ENCODE peak calls at places on chromosome 1, in nine cellular contexts. One of them, this sample, is unnamed.

GRCh38 chr1:95701450-95702173 is 467.6 kb downstream of the RWDD3 start:
- DNase-seq in uterus: no peak
- DNase-seq in adrenal gland: no peak
- DNase-seq in esophagus muscularis mucosa: no peak
- DNase-seq in IMR-90: no peak
- DNase-seq in transverse colon: no peak
- DNase-seq in HepG2: no peak
- DNase-seq in right lobe of liver: no peak
- DNase-seq in testis: no peak
- DNase-seq in this sample: no peak

GRCh38 chr1:72357411-72357810 is 75.1 kb upstream of the NEGR1 start:
- DNase-seq in uterus: no peak
- DNase-seq in adrenal gland: no peak
- DNase-seq in esophagus muscularis mucosa: no peak
- DNase-seq in IMR-90: peak; percentile 53
- DNase-seq in transverse colon: no peak
- DNase-seq in HepG2: no peak
- DNase-seq in right lobe of liver: no peak
- DNase-seq in testis: no peak
- DNase-seq in this sample: no peak

GRCh38 chr1:205480349-205481278 is 23.9 kb upstream of the CDK18 start:
- DNase-seq in uterus: no peak
- DNase-seq in adrenal gland: no peak
- DNase-seq in esophagus muscularis mucosa: no peak
- DNase-seq in IMR-90: no peak
- DNase-seq in transverse colon: no peak
- DNase-seq in HepG2: no peak
- DNase-seq in right lobe of liver: no peak
- DNase-seq in testis: no peak
- DNase-seq in this sample: no peak

GRCh38 chr1:191675991-191676783 is 482.1 kb upstream of the RGS18 start:
- DNase-seq in uterus: no peak
- DNase-seq in adrenal gland: no peak
- DNase-seq in esophagus muscularis mucosa: no peak
- DNase-seq in IMR-90: no peak
- DNase-seq in transverse colon: no peak
- DNase-seq in HepG2: no peak
- DNase-seq in right lobe of liver: no peak
- DNase-seq in testis: no peak
- DNase-seq in this sample: no peak

GRCh38 chr1:63901094-63901493 is 127.3 kb downstream of the ROR1 start:
- DNase-seq in uterus: no peak
- DNase-seq in adrenal gland: no peak
- DNase-seq in esophagus muscularis mucosa: no peak
- DNase-seq in IMR-90: no peak
- DNase-seq in transverse colon: no peak
- DNase-seq in HepG2: no peak
- DNase-seq in right lobe of liver: no peak
- DNase-seq in testis: no peak
- DNase-seq in this sample: no peak

GRCh38 chr1:42135426-42135825 is 17.8 kb upstream of the GUCA2B start:
- DNase-seq in uterus: no peak
- DNase-seq in adrenal gland: no peak
- DNase-seq in esophagus muscularis mucosa: no peak
- DNase-seq in IMR-90: no peak
- DNase-seq in transverse colon: no peak
- DNase-seq in HepG2: no peak
- DNase-seq in right lobe of liver: no peak
- DNase-seq in testis: no peak
- DNase-seq in this sample: no peak

GRCh38 chr1:205983925-205984725 is 19.1 kb downstream of the RAB7B start:
- DNase-seq in uterus: peak; percentile 52
- DNase-seq in adrenal gland: peak; percentile 95
- DNase-seq in esophagus muscularis mucosa: no peak
- DNase-seq in IMR-90: peak; percentile 55
- DNase-seq in transverse colon: peak; percentile 46
- DNase-seq in HepG2: peak; percentile 80
- DNase-seq in right lobe of liver: peak; percentile 65
- DNase-seq in testis: peak; percentile 80
- DNase-seq in this sample: peak; percentile 42

GRCh38 chr1:117289316-117289715 is 77.9 kb upstream of the MAN1A2 start:
- DNase-seq in uterus: no peak
- DNase-seq in adrenal gland: no peak
- DNase-seq in esophagus muscularis mucosa: no peak
- DNase-seq in IMR-90: no peak
- DNase-seq in transverse colon: no peak
- DNase-seq in HepG2: no peak
- DNase-seq in right lobe of liver: no peak
- DNase-seq in testis: no peak
- DNase-seq in this sample: no peak

GRCh38 chr1:230350208-230350921 is 75.8 kb downstream of the PGBD5 start:
- DNase-seq in uterus: no peak
- DNase-seq in adrenal gland: peak; percentile 82
- DNase-seq in esophagus muscularis mucosa: no peak
- DNase-seq in IMR-90: peak; percentile 6
- DNase-seq in transverse colon: no peak
- DNase-seq in HepG2: no peak
- DNase-seq in right lobe of liver: peak; percentile 57
- DNase-seq in testis: no peak
- DNase-seq in this sample: no peak

GRCh38 chr1:213984387-213985180 is 3.2 kb upstream of the PROX1 start:
- DNase-seq in uterus: no peak
- DNase-seq in adrenal gland: no peak
- DNase-seq in esophagus muscularis mucosa: no peak
- DNase-seq in IMR-90: no peak
- DNase-seq in transverse colon: no peak
- DNase-seq in HepG2: no peak
- DNase-seq in right lobe of liver: peak; percentile 65
- DNase-seq in testis: no peak
- DNase-seq in this sample: no peak

GRCh38 chr1:32538887-32539583 is at the start of gene ZBTB8A:
- DNase-seq in uterus: peak; percentile 43
- DNase-seq in adrenal gland: peak; percentile 67
- DNase-seq in esophagus muscularis mucosa: no peak
- DNase-seq in IMR-90: peak; percentile 52
- DNase-seq in transverse colon: peak; percentile 64
- DNase-seq in HepG2: peak; percentile 30
- DNase-seq in right lobe of liver: peak; percentile 61
- DNase-seq in testis: peak; percentile 77
- DNase-seq in this sample: peak; percentile 45

GRCh38 chr1:20279507-20279906 is 11.2 kb upstream of the VWA5B1 start:
- DNase-seq in uterus: no peak
- DNase-seq in adrenal gland: no peak
- DNase-seq in esophagus muscularis mucosa: no peak
- DNase-seq in IMR-90: peak; percentile 60
- DNase-seq in transverse colon: peak; percentile 43
- DNase-seq in HepG2: no peak
- DNase-seq in right lobe of liver: no peak
- DNase-seq in testis: no peak
- DNase-seq in this sample: no peak

DNA sequence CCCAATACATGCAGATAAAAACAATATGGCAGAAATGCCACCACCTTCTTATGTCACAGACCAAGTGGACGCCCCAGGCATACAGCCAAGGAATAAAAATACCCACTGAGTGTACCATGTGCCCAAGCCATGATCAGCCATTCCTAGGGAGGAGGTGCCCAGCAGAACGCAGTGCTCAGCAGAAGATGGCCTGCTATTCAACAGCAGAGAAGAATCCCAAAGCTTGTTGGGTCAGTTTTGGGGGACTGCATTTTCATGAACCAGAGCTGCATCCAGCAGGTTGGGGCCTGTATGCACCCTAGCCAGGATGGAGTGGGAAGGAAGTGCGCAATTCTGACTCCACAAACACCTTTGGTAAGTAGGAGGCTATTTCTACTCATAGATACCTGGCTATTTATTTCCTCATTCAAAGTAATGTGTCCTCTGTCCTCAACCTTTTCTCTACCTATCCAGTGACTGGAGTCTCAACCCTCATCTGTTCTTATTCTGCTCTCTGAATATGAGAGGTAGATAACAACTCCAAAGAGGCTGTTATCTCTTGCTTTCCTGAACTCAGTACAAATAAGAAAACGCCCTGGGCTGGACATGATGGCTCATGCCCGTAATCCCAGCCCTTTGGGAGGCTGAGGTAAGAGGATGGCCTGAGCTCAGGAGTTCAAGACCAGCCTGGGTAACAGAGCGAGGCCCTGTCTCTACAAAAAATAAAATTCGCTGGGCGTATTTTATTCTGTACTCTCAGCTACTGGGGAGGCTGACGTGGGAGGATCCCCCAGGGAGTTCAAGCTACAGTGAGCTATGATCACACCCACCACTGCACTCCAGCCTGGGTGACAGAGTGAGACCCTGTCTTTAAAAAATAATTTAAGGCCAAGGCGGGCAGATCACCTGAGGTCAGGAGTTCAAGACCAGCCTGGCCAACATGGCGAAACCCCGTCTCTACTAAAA is 2.5 kb upstream of the PLEKHM2 start:
- DNase-seq in uterus: no peak
- DNase-seq in adrenal gland: peak; percentile 51
- DNase-seq in esophagus muscularis mucosa: no peak
- DNase-seq in IMR-90: no peak
- DNase-seq in transverse colon: no peak
- DNase-seq in HepG2: no peak
- DNase-seq in right lobe of liver: no peak
- DNase-seq in testis: no peak
- DNase-seq in this sample: no peak
- TF ChIP-seq POLR2A in uterus: no peak
- TF ChIP-seq POLR2A in adrenal gland: no peak
- TF ChIP-seq POLR2A in esophagus muscularis mucosa: no peak
- TF ChIP-seq POLR2A in IMR-90: no peak
- TF ChIP-seq POLR2A in transverse colon: no peak
- TF ChIP-seq POLR2A in HepG2: no peak
- TF ChIP-seq POLR2A in right lobe of liver: no peak
- TF ChIP-seq POLR2A in testis: no peak
- TF ChIP-seq POLR2A in this sample: no peak

DNA sequence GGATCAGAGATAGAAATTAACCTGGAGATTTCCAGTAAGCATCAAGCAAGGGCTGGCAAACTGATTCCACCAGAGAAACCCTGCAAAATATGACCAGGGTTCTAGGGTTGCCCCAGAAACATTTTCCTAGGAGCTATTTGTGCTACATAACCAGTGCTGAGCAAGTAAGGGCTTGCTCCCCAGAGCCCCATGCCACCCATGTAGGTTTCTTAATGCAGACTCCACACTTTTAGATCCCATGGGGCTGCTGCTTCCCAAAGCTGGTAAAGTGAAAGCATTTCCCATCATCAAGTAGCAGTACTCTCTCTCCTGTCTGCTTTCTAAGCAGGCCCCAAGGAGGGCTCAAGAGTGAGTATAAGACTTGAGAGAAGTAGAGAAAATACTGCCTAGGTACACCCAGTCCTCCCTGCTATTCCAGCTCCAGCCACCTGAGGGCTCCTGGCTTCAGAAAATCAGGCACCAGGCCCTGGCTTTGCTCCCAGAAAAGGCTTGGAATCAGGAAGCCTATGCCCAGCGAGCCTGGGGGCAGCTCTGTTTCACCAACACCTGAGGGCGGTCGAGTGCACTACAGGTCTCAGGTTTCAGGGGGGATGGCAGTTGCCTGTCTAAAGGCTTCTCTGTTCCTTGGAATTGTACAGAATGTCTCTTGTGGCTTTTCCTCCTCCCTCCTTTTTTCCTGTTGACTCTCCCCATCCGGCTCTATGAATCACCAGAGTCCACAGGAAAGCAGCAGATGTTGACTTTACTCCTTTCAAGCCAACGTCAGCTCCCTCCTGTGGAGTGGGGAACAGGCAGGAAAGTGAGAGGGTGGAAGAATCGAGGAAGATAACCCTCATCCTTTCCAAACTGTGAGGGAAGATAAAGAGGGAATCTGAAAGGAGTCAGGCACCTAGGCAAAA is 6.2 kb upstream of the ANKRD35 start:
- DNase-seq in uterus: peak; percentile 95
- DNase-seq in adrenal gland: peak; percentile 98
- DNase-seq in esophagus muscularis mucosa: peak; percentile 98
- DNase-seq in IMR-90: peak; percentile 99
- DNase-seq in transverse colon: peak; percentile 94
- DNase-seq in HepG2: peak; percentile 99
- DNase-seq in right lobe of liver: peak; percentile 94
- DNase-seq in testis: peak; percentile 97
- DNase-seq in this sample: peak; percentile 96
- H3K4me1 ChIP-seq in uterus: peaks cover 8% of the 10 kb centered on the region
- H3K4me1 ChIP-seq in adrenal gland: peaks cover 24% of the 10 kb centered on the region
- H3K4me1 ChIP-seq in esophagus muscularis mucosa: peaks cover 25% of the 10 kb centered on the region
- H3K4me1 ChIP-seq in IMR-90: peaks cover 12% of the 10 kb centered on the region
- H3K4me1 ChIP-seq in transverse colon: peaks cover 24% of the 10 kb centered on the region
- H3K4me1 ChIP-seq in HepG2: peaks cover 81% of the 10 kb centered on the region
- H3K4me1 ChIP-seq in right lobe of liver: no peaks in the 10 kb centered on the region
- H3K4me1 ChIP-seq in testis: peaks cover 24% of the 10 kb centered on the region
- H3K4me1 ChIP-seq in this sample: peaks cover 8% of the 10 kb centered on the region

GRCh38 chr1:8211620-8212442 is 106.1 kb upstream of the SLC45A1 start:
- DNase-seq in uterus: no peak
- DNase-seq in adrenal gland: peak; percentile 70
- DNase-seq in esophagus muscularis mucosa: no peak
- DNase-seq in IMR-90: peak; percentile 99
- DNase-seq in transverse colon: peak; percentile 26
- DNase-seq in HepG2: peak; percentile 97
- DNase-seq in right lobe of liver: no peak
- DNase-seq in testis: no peak
- DNase-seq in this sample: no peak
- TF ChIP-seq POLR2A in uterus: no peak
- TF ChIP-seq POLR2A in adrenal gland: no peak
- TF ChIP-seq POLR2A in esophagus muscularis mucosa: no peak
- TF ChIP-seq POLR2A in IMR-90: peak; percentile 45
- TF ChIP-seq POLR2A in transverse colon: no peak
- TF ChIP-seq POLR2A in HepG2: peak; percentile 71
- TF ChIP-seq POLR2A in right lobe of liver: no peak
- TF ChIP-seq POLR2A in testis: no peak
- TF ChIP-seq POLR2A in this sample: no peak

GRCh38 chr1:22643928-22644327 is 495 bp downstream of the C1QC start:
- DNase-seq in uterus: no peak
- DNase-seq in adrenal gland: no peak
- DNase-seq in esophagus muscularis mucosa: no peak
- DNase-seq in IMR-90: no peak
- DNase-seq in transverse colon: no peak
- DNase-seq in HepG2: no peak
- DNase-seq in right lobe of liver: no peak
- DNase-seq in testis: no peak
- DNase-seq in this sample: no peak

GRCh38 chr1:22641247-22641646 is 2.2 kb upstream of the C1QC start:
- DNase-seq in uterus: no peak
- DNase-seq in adrenal gland: no peak
- DNase-seq in esophagus muscularis mucosa: no peak
- DNase-seq in IMR-90: no peak
- DNase-seq in transverse colon: no peak
- DNase-seq in HepG2: no peak
- DNase-seq in right lobe of liver: no peak
- DNase-seq in testis: no peak
- DNase-seq in this sample: no peak

GRCh38 chr1:22639286-22639685 is 2.9 kb downstream of the C1QA start:
- DNase-seq in uterus: no peak
- DNase-seq in adrenal gland: no peak
- DNase-seq in esophagus muscularis mucosa: no peak
- DNase-seq in IMR-90: peak; percentile 67
- DNase-seq in transverse colon: peak; percentile 26
- DNase-seq in HepG2: no peak
- DNase-seq in right lobe of liver: no peak
- DNase-seq in testis: peak; percentile 32
- DNase-seq in this sample: no peak

GRCh38 chr1:22643381-22643780 is at the start of gene C1QC:
- DNase-seq in uterus: no peak
- DNase-seq in adrenal gland: peak; percentile 71
- DNase-seq in esophagus muscularis mucosa: no peak
- DNase-seq in IMR-90: no peak
- DNase-seq in transverse colon: peak; percentile 26
- DNase-seq in HepG2: no peak
- DNase-seq in right lobe of liver: no peak
- DNase-seq in testis: peak; percentile 29
- DNase-seq in this sample: no peak

GRCh38 chr1:22641906-22642636 is 1.4 kb upstream of the C1QC start:
- DNase-seq in uterus: peak; percentile 84
- DNase-seq in adrenal gland: peak; percentile 89
- DNase-seq in esophagus muscularis mucosa: peak; percentile 96
- DNase-seq in IMR-90: peak; percentile 27
- DNase-seq in transverse colon: peak; percentile 82
- DNase-seq in HepG2: peak; percentile 16
- DNase-seq in right lobe of liver: peak; percentile 85
- DNase-seq in testis: peak; percentile 85
- DNase-seq in this sample: peak; percentile 84
- H3K4me1 ChIP-seq in uterus: no peaks in the 10 kb centered on the region
- H3K4me1 ChIP-seq in adrenal gland: peaks cover 7% of the 10 kb centered on the region
- H3K4me1 ChIP-seq in esophagus muscularis mucosa: peaks cover 11% of the 10 kb centered on the region
- H3K4me1 ChIP-seq in IMR-90: peaks cover 2% of the 10 kb centered on the region
- H3K4me1 ChIP-seq in transverse colon: no peaks in the 10 kb centered on the region
- H3K4me1 ChIP-seq in HepG2: no peaks in the 10 kb centered on the region
- H3K4me1 ChIP-seq in right lobe of liver: no peaks in the 10 kb centered on the region
- H3K4me1 ChIP-seq in testis: no peaks in the 10 kb centered on the region
- H3K4me1 ChIP-seq in this sample: peaks cover 3% of the 10 kb centered on the region

This sample was measured in ovary.